ENCODE peak calls at places on chromosomes 6 and 20, in four cellular contexts. Y is stimulated activated CD4-positive, alpha-beta T cell treated with anti-CD3 and anti-CD28 coated beads, Interleukin-12 subunit alpha, Interleukin-12 subunit beta, amount 100 ng/mL, for 4 hours; W is esophagus squamous epithelium; O is type B pancreatic cell. I is an unnamed sample.

GRCh38 chr6:112827793-112828192 is 480.7 kb downstream of the RFPL4B start:
- DNase-seq in Y (no peak), W (no peak), O (no peak), I (no peak)

GRCh38 chr6:71012871-71013456 is 56.1 kb upstream of the B3GAT2 start:
- DNase-seq in Y (no peak), W (no peak), O (no peak), I (no peak)

GRCh38 chr20:41818991-41819390 is 200.8 kb upstream of the CHD6 start:
- DNase-seq in Y (no peak), W (no peak), O (no peak), I (peak)

GRCh38 chr6:128655978-128656498 is 135.6 kb upstream of the PTPRK start:
- DNase-seq in Y (no peak), W (no peak), O (no peak), I (no peak)

GRCh38 chr6:33172307-33173227 is 19.7 kb downstream of the COL11A2 start:
- DNase-seq in Y (no peak), W (no peak), O (no peak), I (no peak)

GRCh38 chr20:10741060-10741459 is 67.3 kb upstream of the JAG1 start:
- DNase-seq in Y (no peak), W (no peak), O (no peak), I (no peak)

GRCh38 chr6:11833626-11834592 is 55.3 kb upstream of the ADTRP start:
- DNase-seq in Y (no peak), W (no peak), O (no peak), I (no peak)

GRCh38 chr6:26478985-26479278 is 21.2 kb upstream of the BTN1A1 start:
- DNase-seq in Y (no peak), W (no peak), O (no peak), I (no peak)

GRCh38 chr20:297925-298754 is 770 bp downstream of the ZCCHC3 start:
- DNase-seq in Y (peak), W (no peak), O (no peak), I (no peak)

GRCh38 chr6:24122139-24122538 is 3.9 kb upstream of the NRSN1 start:
- DNase-seq in Y (no peak), W (no peak), O (no peak), I (peak)

GRCh38 chr6:138382498-138383265 is 5.0 kb downstream of the SMIM28 start:
- DNase-seq in Y (no peak), W (no peak), O (no peak), I (peak)

GRCh38 chr6:38175786-38176185 is 356.3 kb downstream of the ZFAND3 start:
- DNase-seq in Y (no peak), W (no peak), O (no peak), I (no peak)

GRCh38 chr6:107607109-107607508 is 117.2 kb downstream of the SOBP start:
- DNase-seq in Y (no peak), W (no peak), O (no peak), I (no peak)

GRCh38 chr6:11025911-11026635 is 18.0 kb downstream of the ELOVL2 start:
- DNase-seq in Y (no peak), W (no peak), O (no peak), I (no peak)

GRCh38 chr6:26401987-26402658 is at the start of gene BTN3A1:
- DNase-seq in Y (peak), W (peak), O (no peak), I (peak)

GRCh38 chr20:47253860-47254259 is 102.6 kb downstream of the ZMYND8 start:
- DNase-seq in Y (no peak), W (no peak), O (no peak), I (no peak)

GRCh38 chr20:34536798-34537394 is 20.7 kb downstream of the DYNLRB1 start:
- DNase-seq in Y (peak), W (no peak), O (no peak), I (no peak)